ENCODE peak calls at places on chromosomes 1 and 21, in nine cellular contexts. T, A, F, H, L, O, Q, K and W are unnamed samples.

GRCh38 chr1:214637722-214638473 is 34.9 kb downstream of the CENPF start:
- DNase-seq in L (peak; percentile 34), T (no peak), A (no peak), F (peak; percentile 69), H (no peak), O (no peak), Q (peak; percentile 34), K (peak; percentile 43), W (no peak)

GRCh38 chr21:44611551-44611950 is 328 bp upstream of the KRTAP10-8 start:
- DNase-seq in O (no peak), T (no peak), L (no peak), K (no peak), Q (no peak), A (no peak), H (no peak), F (no peak), W (no peak)

GRCh38 chr1:44059956-44060355 is 28.7 kb upstream of the SLC6A9 start:
- DNase-seq in K (no peak), F (no peak), L (no peak), Q (no peak), T (no peak), O (no peak), A (no peak), H (no peak), W (no peak)

GRCh38 chr21:23522750-23523149 is 2084.5 kb downstream of the MRPL39 start:
- DNase-seq in O (no peak), H (no peak), L (no peak), T (no peak), F (no peak), A (no peak), Q (no peak), K (no peak), W (no peak)

GRCh38 chr21:40070871-40071270 is 203.6 kb downstream of the PCP4 start:
- DNase-seq in T (no peak), O (no peak), H (no peak), Q (peak; percentile 67), A (no peak), K (no peak), L (no peak), F (no peak), W (no peak)

GRCh38 chr1:219518168-219518905 is 94.6 kb downstream of the ZC3H11B start:
- DNase-seq in H (no peak), O (no peak), K (no peak), A (no peak), L (no peak), Q (peak; percentile 23), F (no peak), T (no peak), W (no peak)

GRCh38 chr1:9724706-9725476 is 73.4 kb downstream of the PIK3CD start:
- DNase-seq in T (no peak), F (peak; percentile 92), Q (no peak), H (peak; percentile 50), O (peak; percentile 68), K (peak; percentile 80), A (peak; percentile 46), L (peak; percentile 33), W (no peak)

GRCh38 chr1:54614024-54614423 is 9.3 kb downstream of the FAM151A start:
- DNase-seq in A (no peak), H (no peak), O (no peak), L (no peak), K (no peak), Q (no peak), T (no peak), F (no peak), W (no peak)

GRCh38 chr1:23964790-23965740 is 5.4 kb downstream of the PNRC2 start:
- DNase-seq in O (no peak), Q (no peak), K (no peak), A (no peak), H (no peak), T (no peak), F (no peak), L (no peak), W (no peak)

GRCh38 chr1:156582388-156583022 is 3.0 kb downstream of the TTC24 start:
- DNase-seq in A (no peak), F (no peak), L (no peak), Q (no peak), K (no peak), H (no peak), O (no peak), T (no peak), W (no peak)
- TF ChIP-seq CTCF in A (no peak), F (peak; percentile 9), L (no peak), Q (no peak), K (no peak), H (no peak), O (no peak), T (no peak), W (no peak)

DNA sequence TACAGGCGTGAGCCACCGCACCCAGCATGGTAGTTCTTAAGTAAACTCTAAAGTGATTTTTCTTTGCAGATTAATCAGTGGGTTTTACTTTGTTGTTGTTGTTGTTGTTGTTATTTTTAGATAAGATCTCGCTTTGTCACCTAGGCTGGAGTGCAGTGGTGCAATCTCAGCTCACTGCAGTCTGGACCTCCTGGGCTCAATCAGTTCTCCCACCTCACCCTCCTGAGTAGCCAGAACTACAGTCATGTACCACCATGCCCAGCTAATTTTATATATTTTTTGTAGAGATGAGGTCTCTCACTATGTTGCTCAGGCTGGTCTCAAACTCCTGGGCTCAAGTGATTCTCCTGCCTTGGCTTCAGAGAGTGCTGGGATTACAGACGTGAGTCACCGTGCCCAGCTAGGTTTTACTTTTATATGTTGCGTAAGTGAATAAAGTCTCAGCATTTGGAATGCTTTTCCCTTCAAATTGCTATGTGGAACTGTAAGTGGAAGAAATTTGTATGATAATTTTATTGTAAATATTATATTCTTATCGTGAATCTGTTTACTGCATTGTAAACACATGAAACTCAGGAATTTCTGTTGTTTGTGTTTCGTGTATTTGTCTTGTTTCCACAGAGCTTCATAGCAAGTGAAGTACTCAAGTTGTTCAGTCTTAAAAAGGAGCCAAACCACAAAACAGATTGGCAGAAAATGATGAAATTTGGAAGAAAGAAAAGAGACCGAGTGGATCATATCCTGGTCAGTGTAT is 56.2 kb upstream of the QSOX1 start:
- DNase-seq in H (no peak), L (no peak), F (no peak), O (no peak), K (no peak), A (no peak), Q (no peak), T (no peak), W (no peak)
- H3K36me3 ChIP-seq in H (peaks cover 92% of the 10 kb centered on the region), L (peaks cover 7% of the 10 kb centered on the region), F (peaks cover 28% of the 10 kb centered on the region), O (peaks cover 28% of the 10 kb centered on the region), K (peaks cover 28% of the 10 kb centered on the region), A (peaks cover 85% of the 10 kb centered on the region), Q (peaks cover 71% of the 10 kb centered on the region), T (no peaks in the 10 kb centered on the region), W (peaks cover 44% of the 10 kb centered on the region)

GRCh38 chr1:22731924-22732522 is 21.4 kb downstream of the EPHB2 start:
- DNase-seq in H (no peak), L (no peak), O (no peak), Q (no peak), A (no peak), K (peak; percentile 50), F (peak; percentile 67), T (no peak), W (no peak)
- TF ChIP-seq CTCF in H (peak; percentile 39), L (no peak), O (no peak), Q (no peak), A (no peak), K (peak; percentile 51), F (peak; percentile 73), T (no peak), W (no peak)

GRCh38 chr1:201808633-201808990 is 20.3 kb upstream of the IPO9 start:
- DNase-seq in L (no peak), T (no peak), O (no peak), H (no peak), A (no peak), F (no peak), K (no peak), Q (no peak), W (no peak)
- H3K36me3 ChIP-seq in L (peaks cover 21% of the 10 kb centered on the region), T (no peaks in the 10 kb centered on the region), O (no peaks in the 10 kb centered on the region), H (peaks cover 100% of the 10 kb centered on the region), A (peaks cover 79% of the 10 kb centered on the region), F (peaks cover 22% of the 10 kb centered on the region), K (peaks cover 32% of the 10 kb centered on the region), Q (peaks cover 69% of the 10 kb centered on the region), W (peaks cover 98% of the 10 kb centered on the region)

GRCh38 chr1:205343431-205344009 is 13.2 kb downstream of the KLHDC8A start:
- DNase-seq in O (no peak), K (peak; percentile 68), Q (peak; percentile 58), H (no peak), A (no peak), L (no peak), T (peak; percentile 75), F (peak; percentile 78), W (no peak)
- TF ChIP-seq CTCF in O (peak; percentile 20), K (peak; percentile 46), Q (peak; percentile 28), H (no peak), A (no peak), L (peak; percentile 14), T (peak; percentile 7), F (peak; percentile 58), W (no peak)